ENCODE peak calls at places on chromosomes 5 and 9, in nine cellular contexts. P, L, V, W, U, F, Q, S and H are unnamed samples.

GRCh38 chr5:33890633-33891032 is 1.2 kb downstream of the ADAMTS12 start:
- ATAC-seq in P (no peak), L (no peak), V (no peak), W (no peak), U (no peak), F (no peak), Q (no peak), S (no peak), H (no peak)

GRCh38 chr5:10668697-10669096 is 92.3 kb downstream of the DAP start:
- ATAC-seq in P (no peak), L (no peak), V (no peak), W (no peak), U (no peak), F (no peak), Q (no peak), S (no peak), H (peak; percentile 54)

GRCh38 chr9:549425-549997 is 292.0 kb upstream of the DMRT1 start:
- ATAC-seq in P (no peak), L (no peak), V (no peak), W (no peak), U (no peak), F (no peak), Q (no peak), S (no peak), H (no peak)

GRCh38 chr9:100308965-100309564 is 43.7 kb downstream of the TEX10 start:
- ATAC-seq in P (no peak), L (no peak), V (no peak), W (no peak), U (no peak), F (no peak), Q (no peak), S (no peak), H (no peak)

GRCh38 chr5:12246016-12246415 is 341.8 kb upstream of the CTNND2 start:
- ATAC-seq in P (no peak), L (no peak), V (no peak), W (no peak), U (no peak), F (no peak), Q (no peak), S (no peak), H (no peak)

GRCh38 chr5:179270581-179271300 is 74.5 kb downstream of the ADAMTS2 start:
- ATAC-seq in P (no peak), L (no peak), V (no peak), W (peak; percentile 23), U (no peak), F (no peak), Q (no peak), S (no peak), H (no peak)

GRCh38 chr5:96079075-96079474 is 117.4 kb upstream of the ELL2 start:
- ATAC-seq in P (no peak), L (no peak), V (peak; percentile 97), W (no peak), U (no peak), F (no peak), Q (no peak), S (no peak), H (peak; percentile 87)

GRCh38 chr5:143065185-143065584 is 295.0 kb downstream of the ARHGAP26 start:
- ATAC-seq in P (no peak), L (no peak), V (peak; percentile 29), W (peak; percentile 68), U (peak; percentile 3), F (no peak), Q (no peak), S (no peak), H (peak; percentile 32)

GRCh38 chr9:34203275-34204010 is 24.6 kb downstream of the UBAP1 start:
- ATAC-seq in P (no peak), L (no peak), V (no peak), W (no peak), U (no peak), F (no peak), Q (no peak), S (no peak), H (no peak)

GRCh38 chr5:502325-503079 is 21.7 kb downstream of the SLC9A3 start:
- ATAC-seq in P (no peak), L (no peak), V (no peak), W (no peak), U (no peak), F (no peak), Q (no peak), S (no peak), H (no peak)

GRCh38 chr5:22557251-22557650 is 295.9 kb downstream of the CDH12 start:
- ATAC-seq in P (no peak), L (no peak), V (no peak), W (no peak), U (no peak), F (no peak), Q (no peak), S (no peak), H (no peak)

GRCh38 chr9:2087500-2088313 is 72.6 kb downstream of the SMARCA2 start:
- ATAC-seq in P (peak; percentile 94), L (peak; percentile 86), V (peak; percentile 85), W (peak; percentile 67), U (no peak), F (peak; percentile 77), Q (peak; percentile 98), S (peak; percentile 76), H (peak; percentile 66)

GRCh38 chr5:115330868-115331267 is 34.4 kb upstream of the CCDC112 start:
- ATAC-seq in P (no peak), L (no peak), V (no peak), W (no peak), U (no peak), F (no peak), Q (no peak), S (no peak), H (no peak)

GRCh38 chr5:149826574-149826973 is 96.5 kb downstream of the PPARGC1B start:
- ATAC-seq in P (no peak), L (no peak), V (no peak), W (no peak), U (peak; percentile 30), F (no peak), Q (no peak), S (no peak), H (no peak)

GRCh38 chr9:34710023-34710422 is at the start of gene CCL21:
- ATAC-seq in P (no peak), L (no peak), V (no peak), W (peak; percentile 43), U (peak; percentile 93), F (no peak), Q (no peak), S (no peak), H (no peak)

GRCh38 chr5:113274836-113275414 is 159.9 kb downstream of the TSSK1B start:
- ATAC-seq in P (no peak), L (no peak), V (no peak), W (no peak), U (peak; percentile 85), F (no peak), Q (no peak), S (no peak), H (no peak)

GRCh38 chr9:27280858-27281257 is 16.1 kb downstream of the EQTN start:
- ATAC-seq in P (no peak), L (no peak), V (no peak), W (peak; percentile 69), U (peak; percentile 27), F (no peak), Q (no peak), S (no peak), H (no peak)

GRCh38 chr9:17882801-17883200 is 303.9 kb downstream of the SH3GL2 start:
- ATAC-seq in P (no peak), L (no peak), V (no peak), W (no peak), U (no peak), F (no peak), Q (no peak), S (no peak), H (no peak)